ENCODE peak calls at places on chromosome 5, in ten cellular contexts. A is thyroid gland, K is ovary, Z is Peyer's patch, B is vagina, J is A549, C is tibial nerve, F is breast epithelium, I is HepG2, M is IMR-90. Q is an unnamed sample.

GRCh38 chr5:143527808-143528207 is 124.3 kb upstream of the NR3C1 start:
- DNase-seq in A (no peak), K (no peak), Z (no peak), B (no peak), J (no peak), C (no peak), F (no peak), I (peak; percentile 33), M (peak; percentile 61), Q (no peak)

GRCh38 chr5:66207800-66208561 is 63.9 kb downstream of the SREK1 start:
- DNase-seq in A (peak; percentile 95), K (no peak), Z (no peak), B (no peak), J (no peak), C (no peak), F (no peak), I (no peak), M (no peak), Q (no peak)

GRCh38 chr5:76820491-76820890 is 1.7 kb downstream of the F2RL1 start:
- DNase-seq in A (no peak), K (no peak), Z (no peak), B (no peak), J (no peak), C (no peak), F (no peak), I (peak; percentile 26), M (no peak), Q (no peak)

GRCh38 chr5:143739741-143740140 is 72.2 kb upstream of the HMHB1 start:
- DNase-seq in A (no peak), K (no peak), Z (no peak), B (no peak), J (no peak), C (no peak), F (no peak), I (no peak), M (peak; percentile 22), Q (no peak)

GRCh38 chr5:120532835-120533234 is 68.7 kb downstream of the PRR16 start:
- DNase-seq in A (no peak), K (no peak), Z (no peak), B (no peak), J (no peak), C (no peak), F (no peak), I (no peak), M (no peak), Q (no peak)

GRCh38 chr5:34822921-34823715 is 15.8 kb upstream of the TTC23L start:
- DNase-seq in A (no peak), K (no peak), Z (no peak), B (no peak), J (no peak), C (no peak), F (no peak), I (no peak), M (no peak), Q (no peak)

GRCh38 chr5:151202381-151203139 is 21.3 kb downstream of the CCDC69 start:
- DNase-seq in A (no peak), K (no peak), Z (peak; percentile 24), B (no peak), J (peak; percentile 16), C (no peak), F (no peak), I (no peak), M (peak; percentile 71), Q (no peak)

GRCh38 chr5:153953411-153953810 is 85.3 kb downstream of the FAM114A2 start:
- DNase-seq in A (no peak), K (no peak), Z (no peak), B (no peak), J (no peak), C (no peak), F (no peak), I (no peak), M (no peak), Q (no peak)

GRCh38 chr5:168672888-168673287 is 93.7 kb upstream of the PANK3 start:
- DNase-seq in A (no peak), K (no peak), Z (no peak), B (no peak), J (no peak), C (no peak), F (no peak), I (no peak), M (no peak), Q (no peak)

GRCh38 chr5:41983284-41983683 is 58.2 kb downstream of the FBXO4 start:
- DNase-seq in A (no peak), K (no peak), Z (no peak), B (no peak), J (no peak), C (no peak), F (no peak), I (no peak), M (no peak), Q (no peak)

GRCh38 chr5:142197098-142197497 is 88.5 kb downstream of the NDFIP1 start:
- DNase-seq in A (no peak), K (no peak), Z (no peak), B (no peak), J (no peak), C (no peak), F (no peak), I (no peak), M (peak; percentile 16), Q (no peak)

GRCh38 chr5:99104538-99105132 is 175.8 kb upstream of the CHD1 start:
- DNase-seq in A (no peak), K (no peak), Z (no peak), B (no peak), J (peak; percentile 31), C (no peak), F (no peak), I (peak; percentile 13), M (peak; percentile 30), Q (no peak)

GRCh38 chr5:124670672-124671592 is 75.5 kb downstream of the ZNF608 start:
- DNase-seq in A (no peak), K (no peak), Z (no peak), B (no peak), J (no peak), C (no peak), F (no peak), I (no peak), M (no peak), Q (no peak)

GRCh38 chr5:90297045-90297764 is 112.4 kb downstream of the CETN3 start:
- DNase-seq in A (no peak), K (no peak), Z (no peak), B (no peak), J (no peak), C (no peak), F (no peak), I (no peak), M (no peak), Q (no peak)

DNA sequence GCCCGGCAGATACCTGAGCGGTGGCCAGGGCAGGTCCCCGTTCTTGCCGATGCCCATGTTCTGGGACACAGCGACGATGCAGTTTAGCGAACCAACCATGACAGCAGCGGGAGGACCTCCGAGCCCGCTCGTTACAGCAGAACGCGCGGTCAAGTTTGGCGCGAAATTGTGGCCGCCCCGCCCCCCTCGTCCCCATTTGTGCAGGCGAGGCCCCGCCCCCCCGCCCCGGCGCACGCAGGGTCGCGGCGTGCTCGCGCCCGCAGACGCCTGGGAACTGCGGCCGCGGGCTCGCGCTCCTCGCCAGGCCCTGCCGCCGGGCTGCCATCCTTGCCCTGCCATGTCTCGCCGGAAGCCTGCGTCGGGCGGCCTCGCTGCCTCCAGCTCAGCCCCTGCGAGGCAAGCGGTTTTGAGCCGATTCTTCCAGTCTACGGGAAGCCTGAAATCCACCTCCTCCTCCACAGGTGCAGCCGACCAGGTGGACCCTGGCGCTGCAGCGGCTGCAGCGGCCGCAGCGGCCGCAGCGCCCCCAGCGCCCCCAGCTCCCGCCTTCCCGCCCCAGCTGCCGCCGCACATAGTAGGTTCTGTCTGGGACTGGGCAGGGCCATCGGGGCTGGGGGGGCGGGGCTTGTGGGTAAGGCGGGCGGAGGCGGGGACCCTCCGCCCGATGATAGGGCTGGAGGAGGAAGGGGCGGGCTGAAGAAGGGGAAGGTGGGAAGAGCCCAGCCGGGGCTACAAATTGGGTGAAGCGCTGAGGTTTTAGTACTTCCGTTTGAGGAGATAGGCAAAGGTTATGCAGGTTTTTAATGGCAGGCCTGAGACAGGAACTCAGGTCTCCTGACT is at the start of the genes DHFR and MSH3:
- DNase-seq in A (peak; percentile 87), K (peak; percentile 81), Z (peak; percentile 86), B (no peak), J (peak; percentile 94), C (peak; percentile 78), F (peak; percentile 66), I (peak; percentile 90), M (peak; percentile 83), Q (peak; percentile 89)
- TF ChIP-seq POLR2A in A (peak; percentile 76), K (no peak), Z (peak; percentile 38), B (no peak), J (peak; percentile 79), C (peak; percentile 56), F (no peak), I (peak; percentile 57), M (peak; percentile 69), Q (peak; percentile 71)

GRCh38 chr5:55636711-55637110 is 75.4 kb downstream of the SLC38A9 start:
- DNase-seq in A (no peak), K (peak; percentile 29), Z (no peak), B (no peak), J (peak; percentile 58), C (no peak), F (peak; percentile 37), I (peak; percentile 39), M (peak; percentile 12), Q (no peak)
- H3K4me1 ChIP-seq in A (peaks cover 33% of the 10 kb centered on the region), K (peaks cover 15% of the 10 kb centered on the region), Z (no peaks in the 10 kb centered on the region), B (peaks cover 59% of the 10 kb centered on the region), J (peaks cover 51% of the 10 kb centered on the region), C (peaks cover 37% of the 10 kb centered on the region), F (no peaks in the 10 kb centered on the region), I (peaks cover 11% of the 10 kb centered on the region), M (peaks cover 6% of the 10 kb centered on the region), Q (peaks cover 49% of the 10 kb centered on the region)

GRCh38 chr5:67676863-67677262 is 480.3 kb upstream of the CD180 start:
- DNase-seq in A (no peak), K (no peak), Z (no peak), B (no peak), J (no peak), C (no peak), F (no peak), I (no peak), M (no peak), Q (no peak)

GRCh38 chr5:67679184-67679855 is 482.7 kb upstream of the CD180 start:
- DNase-seq in A (no peak), K (no peak), Z (no peak), B (no peak), J (no peak), C (no peak), F (no peak), I (no peak), M (no peak), Q (no peak)

GRCh38 chr5:67678594-67678993 is 482.0 kb upstream of the CD180 start:
- DNase-seq in A (no peak), K (no peak), Z (no peak), B (no peak), J (no peak), C (no peak), F (no peak), I (no peak), M (no peak), Q (no peak)

GRCh38 chr5:67680109-67680508 is 483.5 kb upstream of the CD180 start:
- DNase-seq in A (no peak), K (no peak), Z (no peak), B (no peak), J (no peak), C (no peak), F (no peak), I (no peak), M (no peak), Q (no peak)

GRCh38 chr5:67677422-67677970 is 480.9 kb upstream of the CD180 start:
- DNase-seq in A (no peak), K (no peak), Z (no peak), B (no peak), J (no peak), C (no peak), F (no peak), I (no peak), M (no peak), Q (no peak)
- TF ChIP-seq POLR2A in A (no peak), K (no peak), Z (no peak), B (no peak), J (no peak), C (no peak), F (no peak), I (no peak), M (no peak), Q (no peak)

GRCh38 chr5:95822038-95822407 is 503 bp downstream of the GLRX start:
- DNase-seq in A (peak; percentile 68), K (peak; percentile 57), Z (peak; percentile 70), B (no peak), J (peak; percentile 38), C (no peak), F (no peak), I (no peak), M (peak; percentile 25), Q (peak; percentile 67)
- H3K4me1 ChIP-seq in A (peaks cover 26% of the 10 kb centered on the region), K (peaks cover 11% of the 10 kb centered on the region), Z (peaks cover 14% of the 10 kb centered on the region), B (peaks cover 72% of the 10 kb centered on the region), J (peaks cover 51% of the 10 kb centered on the region), C (peaks cover 20% of the 10 kb centered on the region), F (no peaks in the 10 kb centered on the region), I (peaks cover 87% of the 10 kb centered on the region), M (peaks cover 31% of the 10 kb centered on the region), Q (peaks cover 55% of the 10 kb centered on the region)

Q was measured in adrenal gland.